ENCODE peak calls at places on chromosomes 6 and 20, in ten cellular contexts. L is mesendoderm, Q is PC-3, G is tibial nerve, Y is breast epithelium, Z is adrenal gland, I is left ventricle myocardium inferior, P is aorta, H is upper lobe of right lung, X is pancreas. D is an unnamed sample. For H3K4me1, the result is how much of the 10 kb centered on the place peaks cover.

GRCh38 chr6:157066781-157067491 is 256.4 kb downstream of the TMEM242 start:
- DNase-seq in G (no peak), Y (no peak), Z (no peak), X (no peak), Q (peak), I (no peak), L (no peak), H (no peak), P (no peak), D (no peak)

GRCh38 chr6:52364480-52365166 is 2.7 kb downstream of the PAQR8 start:
- DNase-seq in P (no peak), X (no peak), Z (no peak), Y (no peak), Q (no peak), H (no peak), L (no peak), I (no peak), G (peak), D (no peak)

GRCh38 chr20:3420211-3420707 is 12.8 kb upstream of the DNAAF9 start:
- DNase-seq in H (peak), Q (peak), Y (peak), P (peak), Z (peak), X (no peak), G (peak), L (no peak), I (peak), D (no peak)

GRCh38 chr6:10307476-10307875 is 107.4 kb downstream of the TFAP2A start:
- DNase-seq in G (no peak), P (no peak), Q (no peak), Y (no peak), L (peak), H (no peak), Z (no peak), X (no peak), I (no peak), D (no peak)

GRCh38 chr6:119902681-119903080 is 553.1 kb upstream of the MAN1A1 start:
- DNase-seq in X (no peak), G (no peak), L (no peak), Z (no peak), H (no peak), Q (no peak), I (no peak), P (no peak), Y (no peak), D (no peak)

GRCh38 chr6:73774311-73774766 is 78.3 kb downstream of the CD109 start:
- DNase-seq in P (no peak), Q (peak), H (no peak), G (peak), Z (peak), I (peak), Y (no peak), X (no peak), L (peak), D (peak)

GRCh38 chr20:24670341-24670821 is 201.0 kb downstream of the SYNDIG1 start:
- DNase-seq in I (no peak), Q (no peak), G (no peak), Y (no peak), P (no peak), Z (no peak), X (no peak), H (peak), L (no peak), D (no peak)

GRCh38 chr20:32190608-32191415 is 16.7 kb downstream of the PLAGL2 start:
- DNase-seq in L (peak), X (no peak), P (no peak), Z (no peak), H (no peak), G (no peak), Y (no peak), Q (no peak), I (no peak), D (no peak)

GRCh38 chr6:64680446-64680845 is 1026.6 kb downstream of the EYS start:
- DNase-seq in L (peak), H (no peak), I (no peak), X (no peak), P (no peak), Y (no peak), Q (peak), Z (no peak), G (no peak), D (no peak)

GRCh38 chr20:36017034-36017951 is 48.9 kb downstream of the CNBD2 start:
- DNase-seq in Q (peak), P (no peak), Y (peak), I (no peak), L (no peak), G (peak), H (peak), X (peak), Z (peak), D (no peak)

GRCh38 chr20:24571159-24571558 is 101.7 kb downstream of the SYNDIG1 start:
- DNase-seq in G (no peak), I (no peak), Y (no peak), Z (no peak), H (no peak), X (no peak), L (no peak), Q (no peak), P (no peak), D (no peak)

GRCh38 chr20:32028647-32029372 is 18.6 kb downstream of the CCM2L start:
- DNase-seq in P (no peak), G (no peak), Y (no peak), Q (no peak), I (no peak), Z (no peak), X (no peak), H (no peak), L (no peak), D (peak)

GRCh38 chr6:34512738-34513115 is 43.4 kb downstream of the SPDEF start:
- DNase-seq in H (no peak), L (no peak), P (no peak), I (no peak), X (no peak), G (peak), Q (no peak), Y (no peak), Z (no peak), D (no peak)

GRCh38 chr6:34514593-34515472 is 41.3 kb downstream of the SPDEF start:
- DNase-seq in Z (no peak), H (peak), L (peak), I (peak), X (no peak), P (peak), Y (no peak), Q (no peak), G (peak), D (no peak)

GRCh38 chr6:34513628-34514027 is 42.5 kb downstream of the SPDEF start:
- DNase-seq in P (peak), Q (no peak), H (no peak), I (peak), X (no peak), Y (no peak), Z (no peak), L (peak), G (no peak), D (no peak)

GRCh38 chr6:34515473-34516387 is 40.4 kb downstream of the SPDEF start:
- DNase-seq in Z (no peak), X (no peak), P (peak), Q (no peak), I (peak), G (no peak), L (no peak), H (peak), Y (no peak), D (no peak)

GRCh38 chr6:34514112-34514511 is 42.0 kb downstream of the SPDEF start:
- DNase-seq in Y (no peak), G (no peak), Z (no peak), L (no peak), H (peak), X (no peak), I (peak), P (peak), Q (no peak), D (no peak)
- H3K4me3 ChIP-seq in Y (no peak), G (no peak), Z (no peak), L (no peak), H (no peak), X (no peak), I (no peak), P (no peak), Q (no peak), D (no peak)

GRCh38 chr6:15401120-15401519 is 155.3 kb downstream of the JARID2 start:
- DNase-seq in P (no peak), Q (no peak), L (no peak), Z (no peak), G (no peak), I (no peak), Y (no peak), H (no peak), X (no peak), D (no peak)
- H3K4me1 ChIP-seq in P (under half), Q (under half), L (under half), Z (under half), G (under half), I (half or more), Y (under half), H (under half), X (under half), D (under half)

GRCh38 chr20:22757424-22758189 is 173.2 kb upstream of the FOXA2 start:
- DNase-seq in Y (no peak), H (no peak), Z (no peak), Q (no peak), L (no peak), I (no peak), G (no peak), X (no peak), P (no peak), D (no peak)

GRCh38 chr20:22746957-22747356 is 162.6 kb upstream of the FOXA2 start:
- DNase-seq in L (no peak), Y (no peak), G (no peak), P (no peak), Z (no peak), Q (no peak), H (no peak), I (no peak), X (no peak), D (no peak)

DNA sequence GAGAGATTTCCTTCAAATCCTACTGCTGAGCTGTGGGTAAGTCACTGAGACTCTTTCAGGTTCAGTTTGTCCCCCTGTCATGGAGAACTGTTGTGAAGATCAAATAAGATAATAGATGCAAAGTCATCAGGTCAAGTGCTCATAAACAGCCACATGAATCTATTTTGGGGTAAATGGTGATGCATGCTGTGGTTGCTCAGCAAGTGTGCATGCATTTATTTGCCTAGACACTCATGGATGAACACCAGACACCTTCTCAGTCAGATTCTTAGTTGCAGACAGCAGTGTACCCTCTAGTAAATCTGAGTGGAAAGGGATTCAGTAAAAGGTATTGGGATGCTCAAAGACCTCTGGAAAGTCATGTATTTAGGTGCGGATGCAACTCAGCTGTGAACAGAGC is 168.0 kb upstream of the FOXA2 start:
- DNase-seq in Q (no peak), Y (no peak), P (no peak), I (no peak), Z (no peak), G (no peak), H (no peak), X (no peak), L (no peak), D (no peak)
- H3K27ac ChIP-seq in Q (no peak), Y (no peak), P (no peak), I (no peak), Z (no peak), G (no peak), H (no peak), X (no peak), L (no peak), D (no peak)

GRCh38 chr20:9515211-9515580 is 806 bp downstream of the LAMP5 start:
- DNase-seq in I (no peak), Q (no peak), L (no peak), G (no peak), Y (no peak), P (no peak), H (no peak), X (no peak), Z (no peak), D (no peak)
- H3K4me3 ChIP-seq in I (peak), Q (peak), L (no peak), G (peak), Y (peak), P (no peak), H (peak), X (no peak), Z (peak), D (no peak)

GRCh38 chr6:151307501-151307900 is 67.7 kb downstream of the AKAP12 start:
- DNase-seq in I (no peak), Y (no peak), X (no peak), G (no peak), Z (no peak), Q (no peak), H (no peak), L (no peak), P (no peak), D (no peak)
- H3K4me1 ChIP-seq in I (under half), Y (under half), X (under half), G (under half), Z (under half), Q (under half), H (under half), L (under half), P (under half), D (under half)

GRCh38 chr6:44157152-44157521 is 1.5 kb upstream of the CAPN11 start:
- DNase-seq in H (no peak), G (no peak), Q (no peak), L (no peak), Z (no peak), P (no peak), Y (no peak), I (no peak), X (no peak), D (no peak)
- H3K27ac ChIP-seq in H (no peak), G (no peak), Q (no peak), L (no peak), Z (no peak), P (no peak), Y (no peak), I (no peak), X (peak), D (no peak)

GRCh38 chr6:32622545-32623401 is 14.4 kb upstream of the HLA-DQA1 start:
- DNase-seq in I (no peak), Y (no peak), Q (peak), P (no peak), X (peak), Z (no peak), L (peak), H (no peak), G (peak), D (no peak)
- H3K4me3 ChIP-seq in I (no peak), Y (no peak), Q (no peak), P (no peak), X (no peak), Z (no peak), L (no peak), H (no peak), G (no peak), D (no peak)

GRCh38 chr6:108669673-108670072 is 109.0 kb downstream of the FOXO3 start:
- DNase-seq in Q (no peak), Y (no peak), G (no peak), H (no peak), I (no peak), P (no peak), L (no peak), Z (no peak), X (no peak), D (no peak)
- H3K4me1 ChIP-seq in Q (under half), Y (under half), G (under half), H (under half), I (half or more), P (under half), L (under half), Z (under half), X (under half), D (under half)

GRCh38 chr20:44354979-44355502 is 458 bp upstream of the HNF4A start:
- DNase-seq in L (no peak), X (no peak), G (no peak), Q (no peak), Z (no peak), P (no peak), H (no peak), Y (no peak), I (no peak), D (no peak)
- H3K27ac ChIP-seq in L (no peak), X (peak), G (no peak), Q (no peak), Z (no peak), P (no peak), H (no peak), Y (no peak), I (no peak), D (no peak)

GRCh38 chr20:62984666-62985065 is 22.1 kb downstream of the BHLHE23 start:
- DNase-seq in X (no peak), I (no peak), Z (no peak), Y (no peak), Q (no peak), L (no peak), H (no peak), P (no peak), G (no peak), D (peak)

GRCh38 chr20:62980970-62981369 is 25.8 kb downstream of the BHLHE23 start:
- DNase-seq in P (no peak), Q (peak), L (no peak), I (no peak), Y (no peak), Z (no peak), X (no peak), G (no peak), H (no peak), D (peak)

GRCh38 chr20:62980380-62980960 is 26.3 kb downstream of the BHLHE23 start:
- DNase-seq in H (no peak), Y (no peak), Z (no peak), L (no peak), I (no peak), P (no peak), X (no peak), G (no peak), Q (no peak), D (peak)

GRCh38 chr20:62983210-62983609 is 23.6 kb downstream of the BHLHE23 start:
- DNase-seq in H (no peak), G (no peak), L (no peak), Z (no peak), I (no peak), P (no peak), Q (no peak), X (no peak), Y (no peak), D (no peak)

GRCh38 chr20:62982124-62983075 is 24.4 kb downstream of the BHLHE23 start:
- DNase-seq in G (no peak), Q (no peak), P (no peak), Z (no peak), I (no peak), Y (no peak), H (no peak), X (no peak), L (no peak), D (no peak)
- H3K4me3 ChIP-seq in G (no peak), Q (no peak), P (no peak), Z (no peak), I (no peak), Y (no peak), H (no peak), X (no peak), L (no peak), D (no peak)